ENCODE peak calls at places on chromosomes 2 and 18, in six cellular contexts. One of them, this sample, is unnamed. For H3K4me1, the result is how much of the 10 kb centered on the place peaks cover.

GRCh38 chr2:212893216-212893615 is 258.2 kb downstream of the IKZF2 start:
- DNase-seq in PC-9: no peak
- DNase-seq in left lung: no peak
- DNase-seq in upper lobe of right lung: no peak
- DNase-seq in left ventricle myocardium inferior: no peak
- DNase-seq in stomach: no peak
- DNase-seq in this sample: no peak

GRCh38 chr18:78087338-78087737 is 837.7 kb downstream of the GALR1 start:
- DNase-seq in PC-9: no peak
- DNase-seq in left lung: no peak
- DNase-seq in upper lobe of right lung: no peak
- DNase-seq in left ventricle myocardium inferior: no peak
- DNase-seq in stomach: no peak
- DNase-seq in this sample: no peak

GRCh38 chr18:67516432-67517223 is at the start of gene DSEL:
- DNase-seq in PC-9: peak
- DNase-seq in left lung: peak
- DNase-seq in upper lobe of right lung: peak
- DNase-seq in left ventricle myocardium inferior: peak
- DNase-seq in stomach: peak
- DNase-seq in this sample: peak

GRCh38 chr2:162795312-162795711 is 43.3 kb downstream of the KCNH7 start:
- DNase-seq in PC-9: no peak
- DNase-seq in left lung: no peak
- DNase-seq in upper lobe of right lung: no peak
- DNase-seq in left ventricle myocardium inferior: no peak
- DNase-seq in stomach: no peak
- DNase-seq in this sample: peak

GRCh38 chr2:203025592-203025991 is 10.9 kb downstream of the NBEAL1 start:
- DNase-seq in PC-9: no peak
- DNase-seq in left lung: no peak
- DNase-seq in upper lobe of right lung: no peak
- DNase-seq in left ventricle myocardium inferior: no peak
- DNase-seq in stomach: no peak
- DNase-seq in this sample: peak

GRCh38 chr2:109065335-109065734 is 63.7 kb upstream of the SH3RF3 start:
- DNase-seq in PC-9: no peak
- DNase-seq in left lung: no peak
- DNase-seq in upper lobe of right lung: no peak
- DNase-seq in left ventricle myocardium inferior: peak
- DNase-seq in stomach: peak
- DNase-seq in this sample: no peak

GRCh38 chr2:20093263-20094141 is 42.1 kb upstream of the LAPTM4A start:
- DNase-seq in PC-9: peak
- DNase-seq in left lung: no peak
- DNase-seq in upper lobe of right lung: no peak
- DNase-seq in left ventricle myocardium inferior: peak
- DNase-seq in stomach: peak
- DNase-seq in this sample: no peak

GRCh38 chr18:59386909-59387515 is 27.9 kb upstream of the LMAN1 start:
- DNase-seq in PC-9: no peak
- DNase-seq in left lung: no peak
- DNase-seq in upper lobe of right lung: no peak
- DNase-seq in left ventricle myocardium inferior: no peak
- DNase-seq in stomach: no peak
- DNase-seq in this sample: no peak

GRCh38 chr2:181957668-181958067 is 28.0 kb upstream of the PPP1R1C start:
- DNase-seq in PC-9: no peak
- DNase-seq in left lung: no peak
- DNase-seq in upper lobe of right lung: no peak
- DNase-seq in left ventricle myocardium inferior: no peak
- DNase-seq in stomach: no peak
- DNase-seq in this sample: no peak

GRCh38 chr2:240234503-240234951 is 94.1 kb upstream of the OTOS start:
- DNase-seq in PC-9: no peak
- DNase-seq in left lung: no peak
- DNase-seq in upper lobe of right lung: peak
- DNase-seq in left ventricle myocardium inferior: peak
- DNase-seq in stomach: no peak
- DNase-seq in this sample: no peak

GRCh38 chr2:240235811-240236210 is 95.4 kb upstream of the OTOS start:
- DNase-seq in PC-9: no peak
- DNase-seq in left lung: no peak
- DNase-seq in upper lobe of right lung: no peak
- DNase-seq in left ventricle myocardium inferior: no peak
- DNase-seq in stomach: no peak
- DNase-seq in this sample: no peak

GRCh38 chr2:240233891-240234502 is 93.5 kb upstream of the OTOS start:
- DNase-seq in PC-9: no peak
- DNase-seq in left lung: peak
- DNase-seq in upper lobe of right lung: peak
- DNase-seq in left ventricle myocardium inferior: peak
- DNase-seq in stomach: no peak
- DNase-seq in this sample: no peak

GRCh38 chr2:240236217-240237111 is 96.0 kb upstream of the OTOS start:
- DNase-seq in PC-9: no peak
- DNase-seq in left lung: peak
- DNase-seq in upper lobe of right lung: peak
- DNase-seq in left ventricle myocardium inferior: peak
- DNase-seq in stomach: no peak
- DNase-seq in this sample: no peak

DNA sequence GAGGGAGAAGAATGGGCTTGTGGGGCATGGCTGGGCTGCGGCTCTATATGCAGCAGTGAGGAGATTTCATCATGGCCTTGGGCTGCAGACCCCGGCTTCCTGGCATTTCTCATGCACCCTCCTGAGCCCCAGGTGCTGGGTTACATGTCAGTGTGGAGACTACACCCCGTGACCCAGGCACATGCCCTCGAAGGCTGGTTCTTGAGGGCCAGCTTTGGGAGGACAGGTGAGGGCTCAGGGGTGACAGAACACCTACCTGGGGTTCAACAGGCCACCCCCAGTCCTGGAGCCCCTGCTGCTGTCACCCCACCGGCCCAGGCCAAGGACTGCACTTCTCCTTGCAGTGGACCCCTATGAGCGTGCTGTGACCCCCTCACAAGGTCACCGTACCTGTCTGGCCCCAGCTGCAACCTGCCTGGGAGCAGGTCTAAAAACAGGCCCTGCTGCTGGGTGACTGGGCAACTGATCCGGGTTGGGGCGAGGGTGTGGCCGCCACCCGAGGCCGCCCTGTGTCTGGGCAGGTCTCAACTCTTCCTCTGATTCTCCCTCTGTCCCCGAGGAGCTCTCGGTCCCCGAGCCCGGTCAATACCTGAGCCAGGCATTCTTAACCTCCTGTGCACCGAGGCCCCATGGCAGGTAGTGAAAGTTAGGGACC is 94.8 kb upstream of the OTOS start:
- DNase-seq in PC-9: no peak
- DNase-seq in left lung: peak
- DNase-seq in upper lobe of right lung: peak
- DNase-seq in left ventricle myocardium inferior: peak
- DNase-seq in stomach: no peak
- DNase-seq in this sample: no peak
- H3K4me1 ChIP-seq in PC-9: under half
- H3K4me1 ChIP-seq in left lung: under half
- H3K4me1 ChIP-seq in upper lobe of right lung: under half
- H3K4me1 ChIP-seq in left ventricle myocardium inferior: half or more
- H3K4me1 ChIP-seq in stomach: under half
- H3K4me1 ChIP-seq in this sample: under half

DNA sequence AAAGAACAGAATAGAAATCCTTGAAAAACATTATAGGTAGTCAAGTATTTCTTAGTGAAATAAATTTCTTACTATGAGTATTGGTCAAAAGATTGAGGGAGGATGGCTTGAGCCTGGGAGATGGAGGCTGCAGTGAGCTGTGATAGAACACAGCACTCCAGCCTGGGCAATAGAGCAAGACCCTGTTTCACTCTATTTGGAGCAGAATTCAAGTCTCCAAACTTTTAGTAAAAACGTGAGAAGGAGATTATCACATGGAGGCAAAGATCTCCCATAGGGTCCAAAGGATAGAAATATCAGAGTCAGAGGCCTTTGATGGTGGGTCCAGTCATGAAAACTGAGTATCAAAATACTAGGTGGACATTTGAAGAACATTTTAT is 2.4 kb upstream of the MYL12A start:
- DNase-seq in PC-9: no peak
- DNase-seq in left lung: no peak
- DNase-seq in upper lobe of right lung: no peak
- DNase-seq in left ventricle myocardium inferior: no peak
- DNase-seq in stomach: no peak
- DNase-seq in this sample: no peak
- H3K4me1 ChIP-seq in PC-9: under half
- H3K4me1 ChIP-seq in left lung: under half
- H3K4me1 ChIP-seq in upper lobe of right lung: under half
- H3K4me1 ChIP-seq in left ventricle myocardium inferior: half or more
- H3K4me1 ChIP-seq in stomach: under half
- H3K4me1 ChIP-seq in this sample: under half

DNA sequence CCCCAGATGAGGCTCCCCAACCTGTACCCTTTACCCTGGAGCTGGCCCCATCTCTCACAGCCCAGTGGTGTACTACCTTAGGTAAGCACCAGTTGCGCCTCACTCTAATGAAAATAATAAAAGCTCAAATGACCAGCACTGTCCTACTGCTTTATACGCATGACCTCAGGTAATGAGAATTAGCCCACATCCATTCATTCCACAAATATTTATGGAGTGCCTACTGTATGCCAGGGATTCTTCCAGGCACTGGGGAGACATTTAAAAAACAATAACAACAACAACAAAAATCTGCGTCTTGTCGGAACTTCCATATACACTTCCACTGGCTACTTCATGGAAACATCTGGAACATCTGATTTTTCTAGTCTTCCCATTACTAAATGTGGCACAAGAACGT is 20.8 kb downstream of the HPCAL1 start:
- DNase-seq in PC-9: no peak
- DNase-seq in left lung: no peak
- DNase-seq in upper lobe of right lung: no peak
- DNase-seq in left ventricle myocardium inferior: no peak
- DNase-seq in stomach: no peak
- DNase-seq in this sample: no peak
- H3K4me1 ChIP-seq in PC-9: under half
- H3K4me1 ChIP-seq in left lung: under half
- H3K4me1 ChIP-seq in upper lobe of right lung: under half
- H3K4me1 ChIP-seq in left ventricle myocardium inferior: half or more
- H3K4me1 ChIP-seq in stomach: under half
- H3K4me1 ChIP-seq in this sample: under half

GRCh38 chr18:62767321-62767720 is 52.0 kb downstream of the PHLPP1 start:
- DNase-seq in PC-9: peak
- DNase-seq in left lung: no peak
- DNase-seq in upper lobe of right lung: no peak
- DNase-seq in left ventricle myocardium inferior: no peak
- DNase-seq in stomach: no peak
- DNase-seq in this sample: peak
- H3K4me1 ChIP-seq in PC-9: under half
- H3K4me1 ChIP-seq in left lung: under half
- H3K4me1 ChIP-seq in upper lobe of right lung: under half
- H3K4me1 ChIP-seq in left ventricle myocardium inferior: under half
- H3K4me1 ChIP-seq in stomach: under half
- H3K4me1 ChIP-seq in this sample: under half

GRCh38 chr2:151771599-151772358 is 37.5 kb upstream of the NEB start:
- DNase-seq in PC-9: no peak
- DNase-seq in left lung: no peak
- DNase-seq in upper lobe of right lung: no peak
- DNase-seq in left ventricle myocardium inferior: no peak
- DNase-seq in stomach: no peak
- DNase-seq in this sample: no peak
- H3K4me1 ChIP-seq in PC-9: under half
- H3K4me1 ChIP-seq in left lung: under half
- H3K4me1 ChIP-seq in upper lobe of right lung: under half
- H3K4me1 ChIP-seq in left ventricle myocardium inferior: under half
- H3K4me1 ChIP-seq in stomach: under half
- H3K4me1 ChIP-seq in this sample: under half

DNA sequence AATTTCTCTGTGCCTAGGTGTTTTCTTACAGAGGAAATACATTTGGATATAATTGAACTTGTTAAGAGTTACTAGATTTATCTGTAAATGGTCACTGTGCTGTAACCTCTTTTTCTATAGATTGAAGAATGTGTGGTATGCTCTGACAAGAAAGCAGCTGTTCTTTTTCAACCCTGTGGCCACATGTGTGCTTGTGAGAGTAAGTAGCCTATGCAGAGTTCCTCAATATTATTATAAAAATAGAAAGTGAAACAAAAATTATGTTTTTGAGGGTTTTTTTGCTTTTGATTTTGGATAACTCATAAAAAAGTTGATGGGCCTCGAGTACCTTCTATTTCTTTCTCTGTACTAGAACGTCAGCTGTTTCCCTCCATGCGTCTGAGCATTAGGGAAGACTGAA is 112.4 kb downstream of the MIB1 start:
- DNase-seq in PC-9: no peak
- DNase-seq in left lung: no peak
- DNase-seq in upper lobe of right lung: no peak
- DNase-seq in left ventricle myocardium inferior: no peak
- DNase-seq in stomach: no peak
- DNase-seq in this sample: no peak
- H3K4me1 ChIP-seq in PC-9: under half
- H3K4me1 ChIP-seq in left lung: under half
- H3K4me1 ChIP-seq in upper lobe of right lung: under half
- H3K4me1 ChIP-seq in left ventricle myocardium inferior: under half
- H3K4me1 ChIP-seq in stomach: under half
- H3K4me1 ChIP-seq in this sample: under half

DNA sequence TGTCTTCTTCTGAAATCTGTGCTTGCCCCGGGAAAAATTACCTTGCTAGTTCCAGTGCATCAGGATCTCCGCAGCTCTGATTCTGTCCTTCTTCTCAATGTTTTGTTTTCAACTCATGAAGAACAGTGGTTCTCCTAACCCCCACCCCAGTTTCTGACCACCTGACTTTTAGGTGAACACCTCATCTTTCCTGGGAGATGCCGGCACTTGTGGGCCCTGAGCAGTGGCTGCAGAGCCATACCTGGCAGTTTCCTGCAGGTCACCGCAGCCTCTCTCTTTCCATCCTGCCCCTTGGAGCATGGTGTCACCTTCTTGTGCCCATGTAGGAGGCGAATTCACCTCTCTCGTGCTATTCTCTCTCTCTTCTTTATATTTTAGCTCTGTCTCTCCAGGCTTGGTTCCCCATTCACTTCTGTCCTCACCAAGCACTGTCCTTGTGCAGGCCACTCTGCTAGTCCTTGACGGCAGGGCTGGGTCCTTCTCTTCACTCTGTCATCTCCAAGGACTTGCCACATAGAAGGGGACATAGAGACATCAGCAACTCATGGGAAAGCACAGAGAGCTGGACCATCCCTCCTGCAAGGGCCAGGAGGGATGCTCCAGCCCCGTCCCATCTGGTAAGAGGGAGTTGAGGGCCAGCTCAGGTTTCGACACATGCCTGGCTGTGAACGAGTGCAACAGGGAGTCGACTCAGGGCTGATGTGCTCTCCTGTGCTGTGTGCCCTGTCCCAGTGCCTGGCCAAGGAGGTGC is 59.1 kb downstream of the DDX1 start:
- DNase-seq in PC-9: no peak
- DNase-seq in left lung: no peak
- DNase-seq in upper lobe of right lung: no peak
- DNase-seq in left ventricle myocardium inferior: no peak
- DNase-seq in stomach: no peak
- DNase-seq in this sample: no peak
- H3K4me1 ChIP-seq in PC-9: under half
- H3K4me1 ChIP-seq in left lung: under half
- H3K4me1 ChIP-seq in upper lobe of right lung: under half
- H3K4me1 ChIP-seq in left ventricle myocardium inferior: under half
- H3K4me1 ChIP-seq in stomach: under half
- H3K4me1 ChIP-seq in this sample: under half